ENCODE peak calls at places on chromosomes 11 and 22, in four cellular contexts. One of them, this sample, is unnamed. For H3K4me1, the result is how much of the 10 kb centered on the place peaks cover.

GRCh38 chr11:59754494-59754858 is 700 bp upstream of the STX3 start:
- DNase-seq in psoas muscle: no peak
- DNase-seq in heart right ventricle: peak
- DNase-seq in heart left ventricle: peak
- DNase-seq in this sample: no peak

GRCh38 chr11:134700101-134700640 is 288.1 kb upstream of the B3GAT1 start:
- DNase-seq in heart right ventricle: no peak
- DNase-seq in heart left ventricle: no peak
- DNase-seq in psoas muscle: no peak
- DNase-seq in this sample: no peak

GRCh38 chr11:22341582-22341919 is 3.4 kb downstream of the SLC17A6 start:
- DNase-seq in heart right ventricle: no peak
- DNase-seq in heart left ventricle: no peak
- DNase-seq in psoas muscle: no peak
- DNase-seq in this sample: no peak

GRCh38 chr11:12120031-12121008 is 9.9 kb downstream of the MICAL2 start:
- DNase-seq in psoas muscle: no peak
- DNase-seq in heart left ventricle: no peak
- DNase-seq in heart right ventricle: no peak
- DNase-seq in this sample: no peak

GRCh38 chr22:40452730-40453487 is 82.5 kb downstream of the SGSM3 start:
- DNase-seq in psoas muscle: no peak
- DNase-seq in heart right ventricle: no peak
- DNase-seq in heart left ventricle: no peak
- DNase-seq in this sample: no peak

GRCh38 chr11:109798521-109798920 is 294.7 kb upstream of the ZC3H12C start:
- DNase-seq in heart left ventricle: no peak
- DNase-seq in heart right ventricle: no peak
- DNase-seq in psoas muscle: no peak
- DNase-seq in this sample: no peak

GRCh38 chr22:23066200-23067022 is 3.9 kb upstream of the GNAZ start:
- DNase-seq in heart left ventricle: peak
- DNase-seq in heart right ventricle: peak
- DNase-seq in psoas muscle: peak
- DNase-seq in this sample: peak

GRCh38 chr11:119645018-119645417 is 84.0 kb downstream of the NECTIN1 start:
- DNase-seq in psoas muscle: no peak
- DNase-seq in heart left ventricle: no peak
- DNase-seq in heart right ventricle: no peak
- DNase-seq in this sample: no peak

GRCh38 chr11:65095427-65095826 is 587 bp upstream of the VPS51 start:
- DNase-seq in psoas muscle: no peak
- DNase-seq in heart left ventricle: no peak
- DNase-seq in heart right ventricle: no peak
- DNase-seq in this sample: no peak

GRCh38 chr11:44615913-44616806 is 50.7 kb downstream of the CD82 start:
- DNase-seq in heart right ventricle: no peak
- DNase-seq in heart left ventricle: no peak
- DNase-seq in psoas muscle: no peak
- DNase-seq in this sample: no peak

GRCh38 chr22:35421121-35421520 is 21.2 kb downstream of the MCM5 start:
- DNase-seq in heart right ventricle: no peak
- DNase-seq in heart left ventricle: no peak
- DNase-seq in psoas muscle: no peak
- DNase-seq in this sample: no peak

GRCh38 chr11:117704416-117705150 is 92.4 kb downstream of the DSCAML1 start:
- DNase-seq in heart left ventricle: no peak
- DNase-seq in heart right ventricle: no peak
- DNase-seq in psoas muscle: no peak
- DNase-seq in this sample: no peak

DNA sequence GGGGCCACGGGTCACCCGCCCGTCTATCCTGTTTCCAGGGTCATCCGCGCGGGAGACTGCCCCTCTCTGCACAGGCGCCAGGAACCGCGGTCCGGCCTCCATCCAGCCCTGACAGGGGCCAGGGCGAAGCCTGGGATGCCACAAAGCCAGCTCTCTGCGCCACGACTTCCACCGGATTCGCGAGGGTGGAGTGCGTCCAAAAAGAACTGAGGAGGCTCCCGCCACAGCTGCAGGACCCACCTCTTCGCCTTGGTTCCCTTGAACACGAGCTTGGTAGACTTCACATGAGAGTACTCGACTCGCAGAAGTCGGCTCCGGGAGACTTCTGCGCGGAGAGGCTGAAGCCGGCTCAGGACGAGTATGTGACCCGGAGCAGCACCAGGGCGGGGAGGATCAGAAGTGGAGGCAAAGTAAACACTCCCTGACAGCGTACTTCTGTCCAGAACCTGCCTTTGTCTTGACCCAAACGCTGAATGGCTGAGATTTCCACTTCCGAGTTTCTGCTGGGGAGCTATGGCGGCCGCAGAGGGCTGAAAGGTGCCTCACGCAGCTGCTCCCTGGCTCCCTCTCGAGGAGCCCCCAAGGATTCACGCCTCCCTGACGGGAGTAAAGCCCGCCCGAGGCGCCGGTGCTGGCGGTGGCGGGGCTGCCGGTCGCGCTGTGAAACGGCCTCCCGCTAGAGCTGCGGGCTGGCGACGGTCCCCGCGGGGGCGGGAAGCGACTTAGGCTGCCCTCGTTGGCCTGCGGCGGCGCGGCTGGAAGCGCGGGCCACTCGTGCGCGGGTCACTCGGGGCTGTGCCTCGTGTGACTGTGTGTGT is 4566.7 kb upstream of the OR11H1 start:
- DNase-seq in heart left ventricle: no peak
- DNase-seq in psoas muscle: peak
- DNase-seq in heart right ventricle: no peak
- DNase-seq in this sample: peak
- TF ChIP-seq CTCF in heart left ventricle: no peak
- TF ChIP-seq CTCF in psoas muscle: no peak
- TF ChIP-seq CTCF in heart right ventricle: no peak
- TF ChIP-seq CTCF in this sample: no peak

DNA sequence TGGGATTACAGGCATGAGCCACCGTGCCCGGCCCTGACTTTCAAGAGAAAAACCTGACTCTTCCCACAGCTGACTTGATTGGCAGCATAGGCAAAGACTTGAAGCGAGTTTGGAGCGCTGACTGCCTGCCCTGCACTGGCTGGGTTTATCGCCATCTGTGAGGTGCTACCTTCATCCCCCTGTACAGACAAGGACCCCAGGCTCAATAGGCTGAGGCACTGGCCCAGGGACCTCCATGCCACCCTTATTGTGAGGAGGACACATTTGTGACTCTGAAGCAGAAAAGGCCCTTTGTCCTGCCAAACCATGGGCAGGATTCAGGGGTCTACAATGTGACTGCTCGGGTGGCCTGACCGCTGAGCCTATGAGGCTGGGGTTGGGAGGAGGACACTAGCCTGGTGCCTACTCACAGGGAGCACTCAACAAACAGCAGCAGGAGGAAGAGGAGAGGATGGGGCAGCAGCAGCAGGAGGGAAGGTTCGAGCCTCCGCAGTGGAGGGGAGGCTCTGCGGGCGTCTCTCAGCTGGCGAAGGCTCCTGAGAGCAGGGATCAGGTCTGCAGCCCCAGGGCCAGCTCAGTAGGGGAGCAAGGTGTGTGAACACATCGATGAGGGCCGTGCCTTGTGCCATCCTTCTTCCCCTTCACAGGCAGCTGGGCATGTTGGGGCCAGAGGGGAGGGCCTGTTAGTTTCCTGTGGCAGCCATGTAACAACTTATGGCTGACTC is 72.9 kb upstream of the WNT7B start:
- DNase-seq in heart left ventricle: no peak
- DNase-seq in heart right ventricle: no peak
- DNase-seq in psoas muscle: peak
- DNase-seq in this sample: peak
- H3K4me1 ChIP-seq in heart left ventricle: half or more
- H3K4me1 ChIP-seq in heart right ventricle: under half
- H3K4me1 ChIP-seq in psoas muscle: half or more
- H3K4me1 ChIP-seq in this sample: half or more

DNA sequence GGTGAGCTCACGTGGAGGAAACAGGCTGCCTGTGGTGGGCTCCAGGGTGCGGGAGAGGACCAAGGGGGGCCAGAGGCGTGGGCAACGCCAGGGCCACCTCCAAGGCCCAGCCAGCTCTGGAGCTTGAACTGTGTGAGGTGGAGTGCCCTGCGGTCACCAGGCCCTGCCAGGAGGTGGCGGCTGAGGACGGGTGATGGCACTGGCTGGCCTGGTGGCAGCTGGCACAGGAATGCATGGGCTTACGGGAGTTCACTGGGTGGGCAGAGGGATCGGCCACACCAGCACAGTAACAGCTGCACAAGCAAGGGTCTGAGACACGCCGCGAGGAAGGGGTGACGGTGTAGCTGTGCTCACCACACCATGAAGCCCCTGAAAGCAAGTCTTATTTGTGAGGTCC is 15.8 kb downstream of the TOLLIP start:
- DNase-seq in psoas muscle: peak
- DNase-seq in heart right ventricle: no peak
- DNase-seq in heart left ventricle: no peak
- DNase-seq in this sample: peak
- TF ChIP-seq CTCF in psoas muscle: peak
- TF ChIP-seq CTCF in heart right ventricle: peak
- TF ChIP-seq CTCF in heart left ventricle: no peak
- TF ChIP-seq CTCF in this sample: peak

DNA sequence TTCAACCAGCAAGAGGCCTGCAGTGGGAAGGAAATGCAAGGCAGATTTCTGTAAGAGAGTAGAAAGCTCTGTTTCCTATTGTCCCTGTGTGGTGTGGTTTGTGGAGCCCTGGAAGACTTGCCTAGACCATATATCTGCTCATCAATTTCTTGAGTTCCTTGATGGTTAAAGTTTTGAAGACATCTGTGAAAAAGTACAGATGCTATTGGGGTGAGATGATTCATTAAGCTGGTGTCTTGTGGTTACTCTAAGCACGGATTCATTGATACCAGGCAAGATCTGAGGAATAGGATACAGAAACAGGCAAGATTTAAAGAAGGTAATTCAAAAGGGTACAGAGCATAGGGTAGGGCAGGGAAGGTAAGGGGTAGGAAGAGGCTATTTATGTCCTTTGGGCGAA is 275.8 kb upstream of the SESN3 start:
- DNase-seq in psoas muscle: no peak
- DNase-seq in heart left ventricle: no peak
- DNase-seq in heart right ventricle: no peak
- DNase-seq in this sample: no peak
- H3K4me1 ChIP-seq in psoas muscle: under half
- H3K4me1 ChIP-seq in heart left ventricle: under half
- H3K4me1 ChIP-seq in heart right ventricle: under half
- H3K4me1 ChIP-seq in this sample: under half

This sample was measured in upper lobe of left lung.